ENCODE peak calls at places on chromosome 22, in five cellular contexts. I, L, A, Q and X are unnamed samples.

GRCh38 chr22:46107753-46108563 is 42.4 kb upstream of the PPARA start:
- DNase-seq in I (no peak), L (no peak), A (peak), Q (no peak), X (no peak)

GRCh38 chr22:27212617-27213177 is 555.3 kb downstream of the MIAT start:
- DNase-seq in I (no peak), L (no peak), A (peak), Q (peak), X (no peak)

GRCh38 chr22:20397498-20397897 is 3.5 kb downstream of the ZNF74 start:
- DNase-seq in I (no peak), L (no peak), A (no peak), Q (no peak), X (no peak)

GRCh38 chr22:44219101-44219870 is 38.6 kb downstream of the PARVG start:
- DNase-seq in I (no peak), L (no peak), A (no peak), Q (no peak), X (no peak)

GRCh38 chr22:46854125-46854870 is 91.8 kb downstream of the TBC1D22A start:
- DNase-seq in I (no peak), L (no peak), A (no peak), Q (no peak), X (no peak)

GRCh38 chr22:24416095-24416494 is 11.3 kb upstream of the ADORA2A start:
- DNase-seq in I (no peak), L (no peak), A (no peak), Q (no peak), X (no peak)

GRCh38 chr22:23064381-23065068 is 5.8 kb upstream of the GNAZ start:
- DNase-seq in I (no peak), L (no peak), A (no peak), Q (no peak), X (no peak)

GRCh38 chr22:17867160-17867785 is 93.0 kb upstream of the BID start:
- DNase-seq in I (no peak), L (no peak), A (peak), Q (no peak), X (no peak)

GRCh38 chr22:20390394-20390907 is 3.5 kb upstream of the ZNF74 start:
- DNase-seq in I (no peak), L (no peak), A (no peak), Q (no peak), X (no peak)

GRCh38 chr22:17257091-17257490 is 37.9 kb upstream of the ADA2 start:
- DNase-seq in I (no peak), L (no peak), A (no peak), Q (no peak), X (no peak)

GRCh38 chr22:48004038-48004437 is 1241.6 kb downstream of the TBC1D22A start:
- DNase-seq in I (no peak), L (no peak), A (no peak), Q (no peak), X (no peak)

GRCh38 chr22:37379085-37379484 is 48.2 kb downstream of the ELFN2 start:
- DNase-seq in I (no peak), L (no peak), A (no peak), Q (no peak), X (no peak)

GRCh38 chr22:39562839-39563489 is 7.6 kb upstream of the CACNA1I start:
- DNase-seq in I (no peak), L (no peak), A (no peak), Q (no peak), X (no peak)

GRCh38 chr22:40542821-40543540 is 93.5 kb downstream of the MRTFA start:
- DNase-seq in I (no peak), L (no peak), A (no peak), Q (no peak), X (no peak)

GRCh38 chr22:22062306-22062793 is 79.8 kb upstream of the TOP3B start:
- DNase-seq in I (no peak), L (no peak), A (no peak), Q (no peak), X (no peak)

GRCh38 chr22:29375436-29376076 is 12.8 kb downstream of the AP1B1 start:
- DNase-seq in I (no peak), L (no peak), A (no peak), Q (no peak), X (no peak)

GRCh38 chr22:35742342-35743100 is 24.8 kb downstream of the APOL5 start:
- DNase-seq in I (no peak), L (no peak), A (no peak), Q (peak), X (no peak)

GRCh38 chr22:28442951-28443876 is 236.4 kb downstream of the TTC28 start:
- DNase-seq in I (no peak), L (peak), A (peak), Q (peak), X (peak)